ENCODE peak calls at places on chromosomes 7 and 10, in five cellular contexts. E, F, D, O and R are unnamed samples.

GRCh38 chr10:132054564-132054963 is 11.2 kb upstream of the JAKMIP3 start:
- DNase-seq in E (peak), F (no peak), D (no peak), O (peak), R (no peak)

GRCh38 chr10:71727429-71728217 is 8.0 kb upstream of the C10orf105 start:
- DNase-seq in E (no peak), F (peak), D (peak), O (no peak), R (peak)

GRCh38 chr10:48605264-48605615 is 367 bp upstream of the ARHGAP22 start:
- DNase-seq in E (no peak), F (no peak), D (no peak), O (no peak), R (no peak)

GRCh38 chr10:124798364-124798763 is 3.3 kb upstream of the ABRAXAS2 start:
- DNase-seq in E (no peak), F (no peak), D (no peak), O (no peak), R (no peak)

GRCh38 chr10:68153473-68154210 is 44.4 kb downstream of the MYPN start:
- DNase-seq in E (no peak), F (no peak), D (no peak), O (peak), R (peak)

GRCh38 chr7:475951-476441 is 43.6 kb downstream of the PDGFA start:
- DNase-seq in E (no peak), F (no peak), D (no peak), O (no peak), R (no peak)

GRCh38 chr7:34013421-34013820 is 108.1 kb downstream of the BMPER start:
- DNase-seq in E (no peak), F (no peak), D (no peak), O (peak), R (no peak)

GRCh38 chr7:33487998-33488682 is 358.8 kb downstream of the BBS9 start:
- DNase-seq in E (no peak), F (no peak), D (no peak), O (no peak), R (no peak)

GRCh38 chr10:84607523-84607922 is 279.1 kb downstream of the CCSER2 start:
- DNase-seq in E (no peak), F (no peak), D (no peak), O (no peak), R (no peak)

GRCh38 chr7:126702242-126703016 is 550.3 kb downstream of the GRM8 start:
- DNase-seq in E (no peak), F (no peak), D (no peak), O (no peak), R (no peak)

GRCh38 chr7:98802088-98802780 is 67.6 kb downstream of the TMEM130 start:
- DNase-seq in E (peak), F (peak), D (no peak), O (peak), R (no peak)

GRCh38 chr7:134948736-134949135 is 37.6 kb upstream of the AGBL3 start:
- DNase-seq in E (no peak), F (no peak), D (no peak), O (peak), R (peak)

GRCh38 chr10:101060951-101061813 is 607 bp upstream of the KAZALD1 start:
- DNase-seq in E (peak), F (peak), D (peak), O (peak), R (peak)

GRCh38 chr7:18511351-18511750 is 15.8 kb downstream of the HDAC9 start:
- DNase-seq in E (no peak), F (no peak), D (no peak), O (no peak), R (no peak)

GRCh38 chr7:34190299-34190698 is 285.0 kb downstream of the BMPER start:
- DNase-seq in E (no peak), F (no peak), D (no peak), O (no peak), R (no peak)

GRCh38 chr10:30178565-30178964 is 119.2 kb upstream of the JCAD start:
- DNase-seq in E (no peak), F (no peak), D (no peak), O (peak), R (no peak)

GRCh38 chr10:7492660-7493046 is 81.8 kb upstream of the SFMBT2 start:
- DNase-seq in E (no peak), F (no peak), D (no peak), O (no peak), R (no peak)

GRCh38 chr10:33116293-33116697 is 158.3 kb upstream of the ITGB1 start:
- DNase-seq in E (peak), F (no peak), D (no peak), O (peak), R (no peak)

GRCh38 chr7:2224491-2224928 is 8.2 kb downstream of the MAD1L1 start:
- DNase-seq in E (no peak), F (no peak), D (no peak), O (no peak), R (no peak)

GRCh38 chr7:45978731-45979211 is 57.7 kb upstream of the IGFBP3 start:
- DNase-seq in E (no peak), F (no peak), D (no peak), O (peak), R (peak)

GRCh38 chr7:104029765-104030164 is 40.3 kb upstream of the RELN start:
- DNase-seq in E (no peak), F (no peak), D (no peak), O (no peak), R (no peak)

GRCh38 chr7:64882341-64883112 is 20.5 kb upstream of the ZNF273 start:
- DNase-seq in E (no peak), F (peak), D (no peak), O (no peak), R (peak)

GRCh38 chr7:118233799-118234198 is 9.3 kb downstream of the ANKRD7 start:
- DNase-seq in E (no peak), F (no peak), D (no peak), O (no peak), R (no peak)

GRCh38 chr10:103197177-103197576 is 4.1 kb upstream of the NT5C2 start:
- DNase-seq in E (no peak), F (no peak), D (no peak), O (peak), R (peak)

GRCh38 chr10:69327463-69328345 is 49.4 kb downstream of the HK1 start:
- DNase-seq in E (no peak), F (peak), D (peak), O (peak), R (no peak)

GRCh38 chr10:69014171-69014570 is 25.6 kb downstream of the KIFBP start:
- DNase-seq in E (no peak), F (no peak), D (no peak), O (no peak), R (no peak)

GRCh38 chr10:6473901-6474370 is 106.1 kb downstream of the PRKCQ start:
- DNase-seq in E (no peak), F (no peak), D (peak), O (peak), R (no peak)